ENCODE peak calls at places on chromosomes 6 and 20, in seven cellular contexts. G is cardiac muscle cell; A is aorta; T is activated naive CD8-positive, alpha-beta T cell treated with anti-CD3 and anti-CD28 coated beads for 36 hours; K is CD8-positive, alpha-beta T cell; R is naive B cell; V is T-helper 1 cell. Z is an unnamed sample.

GRCh38 chr20:37651932-37652331 is 41.9 kb upstream of the CTNNBL1 start:
- DNase-seq in G (peak), A (peak), T (peak), K (no peak), R (peak), V (no peak), Z (no peak)

GRCh38 chr6:39100358-39100757 is 14.6 kb downstream of the SAYSD1 start:
- DNase-seq in G (no peak), A (no peak), T (no peak), K (no peak), R (no peak), V (no peak), Z (no peak)

GRCh38 chr6:20770776-20771175 is 236.5 kb downstream of the CDKAL1 start:
- DNase-seq in G (no peak), A (no peak), T (no peak), K (no peak), R (no peak), V (no peak), Z (no peak)

GRCh38 chr6:141244366-141244765 is 888.4 kb upstream of the GJE1 start:
- DNase-seq in G (no peak), A (no peak), T (no peak), K (no peak), R (no peak), V (no peak), Z (no peak)

GRCh38 chr6:21626756-21627155 is 33.2 kb downstream of the SOX4 start:
- DNase-seq in G (no peak), A (no peak), T (no peak), K (no peak), R (no peak), V (no peak), Z (no peak)

GRCh38 chr20:37921341-37921929 is 18.5 kb downstream of the VSTM2L start:
- DNase-seq in G (no peak), A (no peak), T (no peak), K (no peak), R (peak), V (no peak), Z (no peak)

GRCh38 chr6:134138226-134138975 is 86.0 kb upstream of the SLC2A12 start:
- DNase-seq in G (no peak), A (no peak), T (no peak), K (no peak), R (no peak), V (no peak), Z (no peak)

GRCh38 chr6:145228962-145229582 is 506.2 kb downstream of the EPM2A start:
- DNase-seq in G (no peak), A (no peak), T (no peak), K (no peak), R (no peak), V (no peak), Z (no peak)

GRCh38 chr6:147226877-147227276 is 22.7 kb downstream of the STXBP5 start:
- DNase-seq in G (no peak), A (no peak), T (no peak), K (no peak), R (no peak), V (no peak), Z (no peak)

GRCh38 chr6:98324406-98324930 is 509.9 kb upstream of the POU3F2 start:
- DNase-seq in G (no peak), A (no peak), T (no peak), K (no peak), R (no peak), V (no peak), Z (no peak)

GRCh38 chr6:170157567-170158218 is 133.2 kb downstream of the DLL1 start:
- DNase-seq in G (no peak), A (peak), T (no peak), K (no peak), R (no peak), V (no peak), Z (no peak)

GRCh38 chr6:108781419-108782110 is 66.7 kb upstream of the ARMC2 start:
- DNase-seq in G (no peak), A (no peak), T (peak), K (no peak), R (no peak), V (no peak), Z (no peak)

GRCh38 chr20:15700147-15700765 is 873.0 kb downstream of the KIF16B start:
- DNase-seq in G (no peak), A (no peak), T (no peak), K (no peak), R (no peak), V (no peak), Z (no peak)

GRCh38 chr6:134233180-134233579 is 84.7 kb downstream of the SGK1 start:
- DNase-seq in G (no peak), A (no peak), T (no peak), K (no peak), R (no peak), V (no peak), Z (no peak)

GRCh38 chr20:58851221-58851968 is 693 bp upstream of the GNAS-AS1 start:
- DNase-seq in G (no peak), A (no peak), T (no peak), K (no peak), R (no peak), V (no peak), Z (no peak)

GRCh38 chr20:58691773-58692578 is 624 bp upstream of the NPEPL1 start:
- DNase-seq in G (no peak), A (peak), T (no peak), K (no peak), R (no peak), V (no peak), Z (no peak)

GRCh38 chr6:167980911-167981310 is 16.6 kb upstream of the KIF25 start:
- DNase-seq in G (no peak), A (no peak), T (no peak), K (no peak), R (no peak), V (no peak), Z (no peak)